ENCODE peak calls at places on chromosomes 7 and 10, in ten cellular contexts. L is GM23248; F is CD8-positive, alpha-beta memory T cell; V is left ventricle myocardium inferior; J is astrocyte of the cerebellum; E is endothelial cell of umbilical vein; B is PC-3; P is stomach; G is IMR-90; U is uterus. R is an unnamed sample.

GRCh38 chr7:76425156-76425555 is 406 bp downstream of the ZP3 start:
- DNase-seq in L (no peak), F (no peak), V (no peak), J (no peak), E (no peak), B (no peak), P (no peak), G (no peak), U (no peak), R (no peak)

GRCh38 chr7:45181286-45181960 is 23.8 kb downstream of the RAMP3 start:
- DNase-seq in L (no peak), F (no peak), V (no peak), J (no peak), E (no peak), B (no peak), P (no peak), G (no peak), U (peak), R (no peak)

GRCh38 chr10:89278034-89278535 is 23.8 kb upstream of the IFIT2 start:
- DNase-seq in L (peak), F (no peak), V (no peak), J (peak), E (peak), B (peak), P (no peak), G (peak), U (peak), R (no peak)

GRCh38 chr7:76047305-76047810 is 442 bp downstream of the STYXL1 start:
- DNase-seq in L (peak), F (no peak), V (no peak), J (no peak), E (peak), B (no peak), P (no peak), G (no peak), U (no peak), R (no peak)

GRCh38 chr10:124565565-124566221 is 104.1 kb downstream of the LHPP start:
- DNase-seq in L (no peak), F (no peak), V (no peak), J (no peak), E (no peak), B (peak), P (peak), G (no peak), U (no peak), R (no peak)

GRCh38 chr7:66542528-66543373 is 85.9 kb upstream of the KCTD7 start:
- DNase-seq in L (peak), F (no peak), V (no peak), J (no peak), E (no peak), B (peak), P (no peak), G (peak), U (no peak), R (no peak)

GRCh38 chr10:130806426-130806825 is 505.1 kb downstream of the TCERG1L start:
- DNase-seq in L (no peak), F (no peak), V (no peak), J (no peak), E (no peak), B (no peak), P (no peak), G (no peak), U (no peak), R (no peak)

GRCh38 chr10:28326516-28327493 is 23.9 kb upstream of the MPP7 start:
- DNase-seq in L (no peak), F (no peak), V (peak), J (peak), E (peak), B (no peak), P (peak), G (peak), U (peak), R (peak)

GRCh38 chr7:76358478-76359110 is at the start of gene YWHAG:
- DNase-seq in L (peak), F (peak), V (peak), J (peak), E (peak), B (peak), P (peak), G (peak), U (no peak), R (peak)

GRCh38 chr10:10520391-10521385 is 497.0 kb upstream of the CELF2 start:
- DNase-seq in L (peak), F (no peak), V (no peak), J (no peak), E (no peak), B (no peak), P (no peak), G (peak), U (no peak), R (no peak)

DNA sequence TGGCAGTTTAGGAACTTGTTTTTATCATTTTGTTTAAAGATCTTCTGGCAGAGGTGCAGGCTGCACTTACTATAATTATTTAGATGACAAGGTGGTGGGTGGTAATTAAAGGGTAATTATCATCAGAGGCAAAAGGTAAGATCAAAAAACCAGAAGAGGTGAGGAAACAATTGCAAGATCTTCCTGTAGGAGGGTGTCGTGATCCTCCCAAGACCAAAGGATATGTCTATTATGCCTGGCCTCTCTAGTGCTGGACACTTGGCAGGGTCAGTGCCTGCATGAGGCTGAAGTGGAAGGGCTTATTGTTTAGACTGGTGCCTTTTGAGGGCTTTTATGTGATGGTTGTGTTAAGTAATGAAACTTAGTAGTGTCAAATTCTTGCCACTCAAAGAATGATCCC is 1.8 kb upstream of the WAPL start:
- DNase-seq in L (peak), F (no peak), V (no peak), J (no peak), E (no peak), B (peak), P (no peak), G (peak), U (no peak), R (no peak)
- H3K4me3 ChIP-seq in L (peak), F (no peak), V (no peak), J (no peak), E (no peak), B (peak), P (peak), G (no peak), U (no peak), R (no peak)

DNA sequence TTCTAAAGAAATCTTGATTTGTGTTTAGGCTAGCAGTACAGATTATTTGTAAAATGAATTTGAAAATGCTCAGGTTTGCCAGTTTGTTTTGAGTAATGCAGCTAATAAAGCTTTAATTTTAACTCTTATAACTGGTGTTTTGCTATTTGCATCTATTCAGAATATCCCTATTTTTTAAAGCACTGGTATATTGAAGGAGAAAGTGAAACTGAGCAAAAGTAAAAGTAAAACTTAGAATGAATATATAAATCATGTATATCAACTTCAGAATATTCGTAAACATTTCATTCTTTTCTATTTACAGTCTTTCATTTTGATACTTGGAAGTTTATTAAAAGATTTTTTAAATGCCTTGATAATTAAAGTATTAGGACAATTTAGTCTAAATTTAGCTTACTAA is 26.2 kb downstream of the TASOR2 start:
- DNase-seq in L (peak), F (no peak), V (no peak), J (no peak), E (no peak), B (no peak), P (no peak), G (no peak), U (no peak), R (no peak)
- H3K4me3 ChIP-seq in L (peak), F (peak), V (peak), J (no peak), E (no peak), B (no peak), P (peak), G (no peak), U (no peak), R (no peak)

DNA sequence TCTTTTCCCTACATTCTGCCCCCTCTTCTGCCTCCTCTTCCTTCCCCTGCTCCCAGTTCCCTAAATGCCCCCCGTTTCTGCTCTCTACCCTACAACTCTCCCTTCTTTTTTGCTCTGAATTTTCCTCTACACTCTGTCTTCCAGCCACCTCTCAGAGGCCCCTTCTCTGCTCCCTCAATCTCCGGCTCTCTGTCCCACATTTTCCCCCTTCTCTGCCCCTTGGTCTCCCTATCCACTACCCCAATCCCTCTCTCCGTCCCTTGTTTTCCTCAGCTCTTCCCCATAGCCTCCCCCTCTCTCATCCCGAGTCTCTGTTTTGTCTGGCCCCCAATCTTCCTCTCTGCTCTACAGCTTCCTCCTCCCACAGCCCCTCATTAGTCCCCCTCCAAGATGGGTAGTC is 3.3 kb downstream of the ALOX5 start:
- DNase-seq in L (no peak), F (no peak), V (no peak), J (no peak), E (no peak), B (no peak), P (no peak), G (no peak), U (no peak), R (no peak)
- H3K4me3 ChIP-seq in L (no peak), F (no peak), V (no peak), J (no peak), E (no peak), B (no peak), P (no peak), G (no peak), U (no peak), R (no peak)

DNA sequence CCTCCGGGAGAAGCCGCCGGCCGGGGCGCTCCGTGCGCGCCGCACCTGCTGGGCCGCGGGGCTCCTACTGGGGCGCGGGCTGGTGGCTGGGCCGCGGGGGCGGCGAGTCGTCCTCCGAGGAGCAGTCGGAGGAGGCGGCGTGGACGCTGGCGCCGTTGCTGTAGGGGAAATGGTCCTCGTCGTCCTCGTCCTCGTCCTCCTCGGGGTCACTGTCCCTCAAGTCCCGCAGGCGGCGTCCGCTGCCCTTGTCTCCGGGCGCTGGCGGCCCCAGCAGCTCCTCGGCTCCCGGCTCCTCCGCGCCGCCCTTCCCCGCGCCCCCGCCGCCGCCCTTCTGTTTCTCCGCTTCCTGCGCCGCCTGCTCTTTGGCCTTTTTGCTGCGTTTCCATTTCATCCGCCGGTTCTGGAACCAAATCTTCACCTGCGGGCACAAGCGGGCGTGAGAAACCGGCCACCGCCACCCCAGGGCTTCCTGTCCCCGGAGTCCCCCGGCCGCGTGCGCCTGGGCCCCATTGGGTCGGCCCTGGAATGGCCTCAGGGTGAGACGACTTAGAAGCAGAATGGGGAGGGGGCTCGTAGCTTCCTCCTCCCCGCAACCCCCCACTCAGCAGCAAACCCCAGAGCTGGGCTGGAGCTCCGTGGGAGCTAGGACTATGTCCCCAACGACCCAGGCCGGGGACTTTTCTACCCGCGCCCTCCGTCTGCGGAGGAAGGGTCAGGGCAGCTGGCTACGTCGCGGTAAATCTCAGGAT is 4.8 kb downstream of the MNX1 start:
- DNase-seq in L (peak), F (no peak), V (no peak), J (no peak), E (no peak), B (no peak), P (no peak), G (no peak), U (no peak), R (peak)
- H3K4me3 ChIP-seq in L (no peak), F (no peak), V (peak), J (no peak), E (no peak), B (no peak), P (peak), G (no peak), U (no peak), R (peak)

DNA sequence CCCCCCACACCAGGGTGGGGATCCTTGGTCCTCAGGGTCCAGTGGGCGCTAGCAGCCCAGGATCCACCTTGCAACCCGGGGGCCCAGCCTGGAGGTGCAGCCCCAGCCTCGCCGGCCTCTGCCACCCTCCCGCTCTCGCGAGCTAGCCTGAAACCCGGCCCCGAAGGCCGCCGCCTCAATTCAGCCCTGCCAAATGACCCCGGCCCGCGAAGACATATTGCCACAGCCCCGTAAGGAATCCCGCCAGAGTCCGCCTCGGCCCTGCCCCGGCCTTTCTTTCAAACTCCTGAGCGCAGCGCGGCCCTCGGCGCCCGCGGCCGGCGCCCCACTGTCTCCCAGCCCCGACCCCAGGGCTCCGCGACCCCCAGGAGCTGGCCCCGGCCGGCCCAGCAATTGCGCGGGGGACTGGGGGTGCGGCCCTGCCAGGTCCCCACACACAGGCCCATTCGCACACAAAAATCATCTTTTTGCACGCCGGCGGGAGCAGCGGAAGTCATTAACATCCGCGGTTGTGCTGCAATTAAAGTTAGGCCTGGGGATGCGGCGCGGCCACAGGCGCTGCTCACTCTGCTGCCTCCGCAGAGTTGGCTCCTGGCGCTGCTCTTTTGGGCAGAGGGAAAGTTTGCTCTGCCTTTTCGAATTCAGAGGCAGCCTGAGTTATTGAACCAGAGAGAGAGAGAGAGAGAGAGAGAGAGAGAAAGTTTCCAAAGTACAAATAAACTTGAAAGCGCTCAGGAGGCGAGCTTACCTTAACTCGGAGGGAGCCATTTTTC is 4.0 kb downstream of the HOXA5 start:
- DNase-seq in L (no peak), F (no peak), V (no peak), J (no peak), E (no peak), B (no peak), P (no peak), G (no peak), U (no peak), R (peak)
- H3K4me3 ChIP-seq in L (no peak), F (no peak), V (no peak), J (no peak), E (peak), B (no peak), P (peak), G (peak), U (no peak), R (no peak)

GRCh38 chr7:55534262-55534915 is 37.9 kb downstream of the VOPP1 start:
- DNase-seq in L (peak), F (no peak), V (no peak), J (no peak), E (no peak), B (peak), P (no peak), G (peak), U (no peak), R (no peak)
- H3K4me3 ChIP-seq in L (no peak), F (peak), V (no peak), J (no peak), E (no peak), B (no peak), P (no peak), G (no peak), U (no peak), R (no peak)

GRCh38 chr10:132422931-132423813 is 26.2 kb downstream of the PWWP2B start:
- DNase-seq in L (no peak), F (no peak), V (no peak), J (no peak), E (no peak), B (no peak), P (no peak), G (no peak), U (no peak), R (no peak)
- H3K4me3 ChIP-seq in L (no peak), F (no peak), V (no peak), J (no peak), E (no peak), B (no peak), P (no peak), G (no peak), U (no peak), R (no peak)